ENCODE peak calls at places on chromosomes 7 and 10, in six cellular contexts. L, T, S, G, M and Q are unnamed samples.

GRCh38 chr10:114713525-114713924 is 55.5 kb upstream of the ABLIM1 start:
- DNase-seq in L (no peak), T (no peak), S (no peak), G (no peak), M (no peak), Q (no peak)

GRCh38 chr7:76225379-76225778 is 23.7 kb downstream of the SRRM3 start:
- DNase-seq in L (no peak), T (peak), S (no peak), G (peak), M (peak), Q (peak)

GRCh38 chr10:84243759-84244158 is 1.1 kb upstream of the RGR start:
- DNase-seq in L (no peak), T (peak), S (no peak), G (no peak), M (no peak), Q (no peak)

GRCh38 chr7:85102813-85103350 is 84.0 kb downstream of the SEMA3D start:
- DNase-seq in L (no peak), T (no peak), S (no peak), G (peak), M (no peak), Q (no peak)

GRCh38 chr7:151857866-151858440 is 19.0 kb downstream of the PRKAG2 start:
- DNase-seq in L (no peak), T (no peak), S (no peak), G (no peak), M (no peak), Q (no peak)

GRCh38 chr7:80428161-80429054 is 83.5 kb downstream of the GNAT3 start:
- DNase-seq in L (peak), T (peak), S (no peak), G (peak), M (no peak), Q (peak)

GRCh38 chr7:137151056-137151731 is 192.3 kb downstream of the PTN start:
- DNase-seq in L (no peak), T (peak), S (no peak), G (peak), M (no peak), Q (peak)

GRCh38 chr7:29342761-29343160 is 148.2 kb downstream of the CHN2 start:
- DNase-seq in L (no peak), T (no peak), S (no peak), G (peak), M (no peak), Q (no peak)

GRCh38 chr10:133131754-133132710 is 28.0 kb upstream of the KNDC1 start:
- DNase-seq in L (no peak), T (no peak), S (no peak), G (no peak), M (no peak), Q (no peak)

GRCh38 chr10:35184527-35185171 is 58.0 kb downstream of the CREM start:
- DNase-seq in L (no peak), T (no peak), S (no peak), G (no peak), M (no peak), Q (no peak)

GRCh38 chr10:96998329-96998888 is 166.3 kb downstream of the LCOR start:
- DNase-seq in L (no peak), T (no peak), S (no peak), G (peak), M (no peak), Q (peak)